ENCODE peak calls at places on chromosomes 5 and 9, in five cellular contexts. U is AG04450, V is cardiac muscle cell, S is tibial nerve, Q is pancreas. C is an unnamed sample.
A peak's percentile ranks its signal among the peaks of the same experiment; 100 is the strongest.

GRCh38 chr5:43007246-43007910 is 32.7 kb downstream of the ANXA2R start:
- DNase-seq in S (peak; percentile 61), Q (peak; percentile 64), V (peak; percentile 96), U (peak; percentile 85), C (peak; percentile 80)

GRCh38 chr5:138177936-138178515 is 404 bp downstream of the BRD8 start:
- DNase-seq in V (peak; percentile 27), U (no peak), S (no peak), Q (peak; percentile 26), C (peak; percentile 47)

GRCh38 chr5:118146824-118147223 is 841.5 kb downstream of the DTWD2 start:
- DNase-seq in V (no peak), U (no peak), S (no peak), Q (no peak), C (no peak)

GRCh38 chr5:98041661-98042060 is 731.8 kb upstream of the RGMB start:
- DNase-seq in S (no peak), Q (no peak), V (peak; percentile 8), U (no peak), C (no peak)

GRCh38 chr9:120583958-120584369 is 4.0 kb upstream of the CDK5RAP2 start:
- DNase-seq in U (peak; percentile 69), S (no peak), Q (peak; percentile 48), V (peak; percentile 92), C (peak; percentile 71)

GRCh38 chr9:13022756-13023155 is 247.9 kb downstream of the LURAP1L start:
- DNase-seq in Q (no peak), V (no peak), S (no peak), U (no peak), C (no peak)

GRCh38 chr5:120164989-120165388 is 299.1 kb upstream of the PRR16 start:
- DNase-seq in S (no peak), Q (no peak), U (no peak), V (no peak), C (no peak)

GRCh38 chr5:177399903-177400868 is at the start of gene PFN3:
- DNase-seq in S (no peak), V (peak; percentile 65), Q (no peak), U (no peak), C (no peak)

GRCh38 chr9:13140843-13141592 is 138.5 kb downstream of the MPDZ start:
- DNase-seq in U (no peak), V (peak; percentile 17), S (no peak), Q (no peak), C (no peak)

GRCh38 chr5:140575309-140575708 is 10.7 kb downstream of the SLC35A4 start:
- DNase-seq in U (no peak), V (peak; percentile 80), S (peak; percentile 40), Q (no peak), C (peak; percentile 54)

GRCh38 chr5:79743846-79744605 is 54.4 kb downstream of the CMYA5 start:
- DNase-seq in Q (no peak), S (no peak), V (no peak), U (no peak), C (peak; percentile 18)

GRCh38 chr5:16931334-16932110 is 4.6 kb downstream of the MYO10 start:
- DNase-seq in U (no peak), V (peak; percentile 51), S (no peak), Q (peak; percentile 77), C (no peak)

GRCh38 chr9:91483189-91483691 is 59.6 kb upstream of the NFIL3 start:
- DNase-seq in Q (no peak), V (peak; percentile 44), U (no peak), S (no peak), C (no peak)

GRCh38 chr5:89204766-89205165 is 321.8 kb upstream of the MEF2C start:
- DNase-seq in S (no peak), Q (no peak), V (no peak), U (no peak), C (no peak)

GRCh38 chr5:150024241-150024984 is 23.9 kb downstream of the HMGXB3 start:
- DNase-seq in Q (no peak), S (no peak), U (no peak), V (no peak), C (no peak)

GRCh38 chr9:136850866-136851775 is 1.0 kb upstream of the MAMDC4 start:
- DNase-seq in Q (peak; percentile 40), U (no peak), V (no peak), S (no peak), C (no peak)

GRCh38 chr5:154260224-154260859 is 69.8 kb downstream of the GALNT10 start:
- DNase-seq in V (peak; percentile 37), S (no peak), U (no peak), Q (no peak), C (peak; percentile 24)

GRCh38 chr9:121725008-121725795 is 73.8 kb downstream of the DAB2IP start:
- DNase-seq in S (peak; percentile 93), V (peak; percentile 99), Q (peak; percentile 85), U (peak; percentile 98), C (peak; percentile 97)

GRCh38 chr9:134054891-134055811 is 12.7 kb downstream of the BRD3 start:
- DNase-seq in V (no peak), Q (peak; percentile 77), U (no peak), S (no peak), C (no peak)

GRCh38 chr9:116027096-116027495 is 126.5 kb upstream of the PAPPA start:
- DNase-seq in U (no peak), V (peak; percentile 17), S (no peak), Q (no peak), C (no peak)

GRCh38 chr9:72365525-72366256 is 683 bp upstream of the ZFAND5 start:
- DNase-seq in Q (peak; percentile 78), V (peak; percentile 93), U (peak; percentile 60), S (peak; percentile 86), C (peak; percentile 75)

DNA sequence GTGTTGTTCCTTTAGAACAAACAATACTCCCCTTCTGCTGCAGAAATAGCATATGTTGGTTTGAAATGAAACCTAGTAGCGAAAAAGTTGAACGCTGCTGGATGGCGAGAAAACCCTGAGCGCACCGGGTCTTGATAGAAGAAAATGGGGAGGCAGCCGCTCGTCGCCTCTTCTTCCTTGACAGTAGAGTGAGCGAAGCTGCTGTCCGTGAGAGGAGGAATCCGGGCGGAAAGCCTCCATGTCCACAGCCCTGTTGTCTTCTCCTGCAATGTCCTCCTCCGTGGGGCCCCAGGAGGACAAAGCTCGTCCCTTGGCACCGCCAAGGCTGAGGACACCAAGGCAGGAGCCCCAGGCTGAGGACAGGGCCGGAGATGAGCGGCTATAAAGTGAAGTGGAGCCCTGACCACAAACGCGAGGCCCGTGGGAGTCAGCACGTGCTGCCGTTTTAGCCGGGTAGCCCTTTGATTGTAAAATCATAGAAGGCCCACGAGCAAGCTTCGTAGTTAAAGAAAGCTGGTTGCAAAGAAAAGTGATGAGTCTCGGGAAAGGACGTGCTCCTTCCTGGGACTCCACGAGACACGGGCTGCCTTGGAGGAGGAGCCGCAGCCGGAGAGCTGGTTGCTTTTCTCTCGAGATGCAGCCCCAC is 35.6 kb downstream of the MRPL36 start:
- DNase-seq in S (peak; percentile 3), V (no peak), U (no peak), Q (no peak), C (no peak)
- H3K27me3 ChIP-seq in S (no peaks in the 10 kb centered on the region), V (no peaks in the 10 kb centered on the region), U (peaks cover 13% of the 10 kb centered on the region), Q (no peaks in the 10 kb centered on the region), C (no peaks in the 10 kb centered on the region)

DNA sequence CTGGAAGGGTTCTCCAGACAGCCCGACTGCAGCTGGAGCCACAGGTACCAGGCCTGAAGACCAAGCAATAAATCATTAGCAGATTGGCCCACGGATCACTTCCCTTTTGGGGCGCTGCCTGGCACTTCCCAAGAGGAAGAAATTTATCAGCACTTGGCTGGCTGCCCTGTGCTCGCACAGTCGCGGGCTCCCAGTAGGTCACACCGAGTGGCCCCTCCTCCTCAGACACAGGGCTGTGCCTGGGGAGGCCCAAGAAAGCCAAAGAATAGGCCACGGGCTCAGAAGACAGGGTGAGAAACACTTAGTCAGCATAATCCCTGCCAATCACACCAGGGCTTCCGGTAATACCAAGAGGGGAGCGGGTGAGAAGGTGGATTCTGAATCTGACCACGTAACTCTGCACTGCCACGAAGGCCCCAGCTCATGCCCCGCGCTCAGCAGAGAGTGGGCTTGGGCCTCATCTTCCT is 115.7 kb upstream of the MSX2 start:
- DNase-seq in U (no peak), V (peak; percentile 30), S (no peak), Q (peak; percentile 57), C (peak; percentile 65)
- H3K4me3 ChIP-seq in U (no peak overlapping the region), V (no peak overlapping the region), S (no peak overlapping the region), Q (no peak overlapping the region), C (no peak overlapping the region)

GRCh38 chr9:38311382-38312270 is 80.9 kb upstream of the ALDH1B1 start:
- DNase-seq in V (peak; percentile 29), Q (no peak), U (no peak), S (no peak), C (no peak)
- H3K9me3 ChIP-seq in V (no peaks in the 10 kb centered on the region), Q (no peaks in the 10 kb centered on the region), U (no peaks in the 10 kb centered on the region), S (no peaks in the 10 kb centered on the region), C (no peaks in the 10 kb centered on the region)

GRCh38 chr5:88145603-88146467 is 122.8 kb downstream of the TMEM161B start:
- DNase-seq in V (no peak), S (no peak), Q (no peak), U (no peak), C (no peak)

GRCh38 chr5:88143693-88144218 is 124.9 kb downstream of the TMEM161B start:
- DNase-seq in U (no peak), S (no peak), Q (no peak), V (no peak), C (no peak)

GRCh38 chr5:88145205-88145602 is 123.4 kb downstream of the TMEM161B start:
- DNase-seq in S (no peak), V (no peak), Q (no peak), U (no peak), C (no peak)

GRCh38 chr5:88142801-88143692 is 125.6 kb downstream of the TMEM161B start:
- DNase-seq in U (no peak), S (no peak), Q (no peak), V (peak; percentile 6), C (peak; percentile 74)

DNA sequence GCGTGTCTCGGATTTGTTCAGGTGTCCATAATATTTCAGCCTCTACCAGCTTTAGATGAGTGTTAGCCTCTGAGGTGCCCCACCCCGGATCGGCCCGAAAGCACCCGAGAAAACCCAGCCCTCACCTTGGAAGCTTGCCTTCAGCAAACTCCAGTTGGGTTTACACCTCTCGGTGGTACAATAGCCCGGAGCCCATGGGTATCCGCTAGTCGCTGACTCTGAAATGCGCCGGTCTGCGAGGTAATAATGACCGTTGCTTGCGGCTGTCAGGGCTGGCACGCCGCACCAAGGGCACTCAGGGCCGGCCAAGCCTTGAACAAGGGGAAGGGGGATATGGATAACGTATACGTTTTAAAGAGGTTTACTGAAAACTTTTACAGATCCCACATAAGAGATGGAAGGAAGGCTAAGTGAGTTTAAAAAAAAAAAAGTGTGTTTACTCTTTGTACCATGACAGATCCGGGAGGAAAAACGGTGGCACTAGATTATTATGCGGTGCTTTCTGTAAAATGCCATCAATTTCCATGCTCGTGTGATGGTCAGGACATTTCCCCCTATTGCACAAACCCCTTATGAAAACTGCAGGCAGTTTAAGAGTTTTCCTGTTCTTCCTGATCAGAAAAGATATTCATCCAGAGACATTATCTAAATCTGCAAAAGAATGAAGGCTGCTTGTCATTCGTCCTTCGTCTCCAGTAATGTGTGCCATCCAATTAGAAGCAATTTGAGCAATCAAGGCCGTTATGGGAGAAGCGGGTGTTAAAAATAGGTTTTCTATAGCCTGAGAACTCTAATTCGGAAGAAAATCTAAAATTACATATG is 124.2 kb downstream of the TMEM161B start:
- DNase-seq in S (no peak), U (no peak), Q (no peak), V (no peak), C (no peak)
- H3K27me3 ChIP-seq in S (no peaks in the 10 kb centered on the region), U (peaks cover 47% of the 10 kb centered on the region), Q (peaks cover 3% of the 10 kb centered on the region), V (peaks cover 95% of the 10 kb centered on the region), C (peaks cover 6% of the 10 kb centered on the region)

GRCh38 chr5:84986688-84987087 is 602.0 kb upstream of the EDIL3 start:
- DNase-seq in U (no peak), V (no peak), S (no peak), Q (no peak), C (no peak)
- H3K4me3 ChIP-seq in U (no peak overlapping the region), V (no peak overlapping the region), S (no peak overlapping the region), Q (no peak overlapping the region), C (no peak overlapping the region)

GRCh38 chr5:180853121-180853520 is 8.0 kb downstream of the ZFP62 start:
- DNase-seq in V (no peak), U (no peak), Q (no peak), S (no peak), C (no peak)
- H3K9me3 ChIP-seq in V (peaks cover 15% of the 10 kb centered on the region), U (peaks cover 29% of the 10 kb centered on the region), Q (no peaks in the 10 kb centered on the region), S (no peaks in the 10 kb centered on the region), C (peaks cover 56% of the 10 kb centered on the region)

C was measured in MG63.